ENCODE peak calls at places on chromosomes 4 and X, in four cellular contexts. L is sigmoid colon, Y is upper lobe of left lung, H is A549. D is an unnamed sample.

GRCh38 chrX:111445485-111445884 is 33.5 kb upstream of the DCX start:
- DNase-seq in L (no peak), Y (no peak), H (peak; percentile 39), D (no peak)

GRCh38 chrX:1418901-1419544 is 27.1 kb upstream of the SLC25A6 start:
- DNase-seq in L (peak; percentile 63), Y (no peak), H (no peak), D (no peak)

GRCh38 chr4:102342404-102343074 is 2.7 kb downstream of the SLC39A8 start:
- DNase-seq in L (no peak), Y (no peak), H (no peak), D (no peak)

GRCh38 chrX:41629539-41629938 is 59.2 kb upstream of the GPR34 start:
- DNase-seq in L (no peak), Y (no peak), H (no peak), D (no peak)

GRCh38 chr4:118400362-118400761 is 47.6 kb upstream of the PRSS12 start:
- DNase-seq in L (no peak), Y (no peak), H (no peak), D (no peak)

GRCh38 chrX:154024271-154024670 is 4.6 kb upstream of the IRAK1 start:
- DNase-seq in L (peak; percentile 50), Y (no peak), H (no peak), D (no peak)

GRCh38 chr4:159101983-159102622 is 776 bp upstream of the RAPGEF2 start:
- DNase-seq in L (no peak), Y (no peak), H (peak; percentile 4), D (no peak)

GRCh38 chr4:8073206-8073863 is 85.3 kb downstream of the ABLIM2 start:
- DNase-seq in L (no peak), Y (no peak), H (no peak), D (no peak)

GRCh38 chr4:38560763-38561558 is 103.0 kb upstream of the KLF3 start:
- DNase-seq in L (no peak), Y (no peak), H (no peak), D (no peak)

GRCh38 chr4:85209161-85209560 is 242.7 kb upstream of the WDFY3 start:
- DNase-seq in L (no peak), Y (no peak), H (no peak), D (no peak)

GRCh38 chr4:41880022-41880837 is 55.0 kb upstream of the TMEM33 start:
- DNase-seq in L (no peak), Y (no peak), H (no peak), D (no peak)

GRCh38 chr4:88219099-88219498 is 60.7 kb upstream of the ABCG2 start:
- DNase-seq in L (no peak), Y (no peak), H (peak; percentile 45), D (no peak)

GRCh38 chrX:5907202-5907601 is 321.5 kb downstream of the NLGN4X start:
- DNase-seq in L (no peak), Y (no peak), H (no peak), D (no peak)

GRCh38 chr4:121408-122084 is 2.8 kb upstream of the ZNF718 start:
- DNase-seq in L (no peak), Y (peak; percentile 34), H (no peak), D (no peak)

GRCh38 chrX:38864165-38864564 is 62.9 kb downstream of the MID1IP1 start:
- DNase-seq in L (no peak), Y (no peak), H (no peak), D (no peak)

GRCh38 chr4:108004646-108005045 is 15.0 kb downstream of the HADH start:
- DNase-seq in L (no peak), Y (no peak), H (no peak), D (no peak)

GRCh38 chr4:152996672-152997071 is 60.5 kb downstream of the FHDC1 start:
- DNase-seq in L (no peak), Y (no peak), H (no peak), D (no peak)

GRCh38 chrX:81201692-81202412 is at the start of the genes HMGN5 and SH3BGRL:
- DNase-seq in L (peak; percentile 93), Y (peak; percentile 85), H (peak; percentile 82), D (peak; percentile 74)

GRCh38 chr4:15479089-15479912 is 9.6 kb downstream of the CC2D2A start:
- DNase-seq in L (peak; percentile 78), Y (peak; percentile 38), H (peak; percentile 84), D (peak; percentile 57)

GRCh38 chr4:4524364-4524763 is 17.5 kb downstream of the STX18 start:
- DNase-seq in L (no peak), Y (no peak), H (no peak), D (no peak)

GRCh38 chr4:604131-604530 is 21.2 kb upstream of the PDE6B start:
- DNase-seq in L (no peak), Y (no peak), H (no peak), D (no peak)

GRCh38 chr4:73329300-73329699 is 70.7 kb upstream of the ANKRD17 start:
- DNase-seq in L (no peak), Y (no peak), H (no peak), D (no peak)

GRCh38 chr4:17521595-17521994 is 6.6 kb downstream of the CLRN2 start:
- DNase-seq in L (no peak), Y (no peak), H (no peak), D (no peak)

GRCh38 chr4:37471971-37472370 is 214.2 kb downstream of the RELL1 start:
- DNase-seq in L (no peak), Y (peak; percentile 58), H (peak; percentile 1), D (peak; percentile 53)

GRCh38 chr4:109411964-109412363 is 21.7 kb upstream of the SEC24B start:
- DNase-seq in L (no peak), Y (no peak), H (no peak), D (no peak)

GRCh38 chr4:84955168-84955567 is 11.3 kb downstream of the WDFY3 start:
- DNase-seq in L (no peak), Y (no peak), H (no peak), D (no peak)

GRCh38 chr4:169604131-169604900 is 8.1 kb downstream of the NEK1 start:
- DNase-seq in L (no peak), Y (no peak), H (peak; percentile 23), D (no peak)

GRCh38 chr4:140906984-140907962 is 151.1 kb upstream of the TBC1D9 start:
- DNase-seq in L (no peak), Y (no peak), H (no peak), D (no peak)

DNA sequence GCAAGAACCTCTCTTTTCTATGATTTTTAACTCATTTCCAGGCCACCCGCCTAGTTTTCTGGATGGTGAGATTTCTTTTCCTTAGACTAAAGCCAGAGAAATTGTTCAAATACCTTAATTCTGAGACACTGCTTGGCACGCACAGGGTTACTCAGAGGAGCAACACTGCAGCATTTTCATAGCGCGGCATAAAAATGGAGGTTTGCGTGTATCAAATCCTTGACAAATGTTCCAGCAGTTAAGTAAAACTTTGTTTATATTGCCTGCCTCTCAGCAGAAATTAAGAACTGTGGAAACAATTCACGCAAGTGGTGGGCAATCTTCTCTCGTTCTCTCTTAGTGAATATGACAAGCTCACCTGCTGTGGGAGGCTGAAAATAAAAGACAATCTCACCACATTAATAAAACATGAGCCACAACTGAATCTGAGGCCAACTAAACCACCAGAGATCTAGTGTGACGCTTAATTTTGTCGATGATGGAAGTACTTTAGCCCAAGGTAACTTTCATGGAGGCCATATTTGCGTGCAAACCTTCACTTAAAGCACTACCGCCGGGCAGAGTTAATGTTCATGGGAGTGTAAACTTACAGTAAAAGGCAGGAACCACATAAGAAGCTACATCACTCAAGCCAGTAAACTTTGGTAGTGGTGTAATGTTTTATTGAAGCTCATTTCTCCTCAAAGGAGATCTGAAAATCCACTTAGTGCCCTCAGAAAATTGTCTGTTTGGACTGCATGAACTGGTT is 894.8 kb upstream of the EPHA5 start:
- DNase-seq in L (no peak), Y (no peak), H (peak; percentile 95), D (no peak)
- H3K4me3 ChIP-seq in L (peak overlapping the region; percentile 11), Y (no peak overlapping the region), H (peak overlapping the region; percentile 33), D (no peak overlapping the region)

GRCh38 chr4:70994387-70995099 is 1.1 kb downstream of the DCK start:
- DNase-seq in L (no peak), Y (no peak), H (no peak), D (no peak)

GRCh38 chr4:70994069-70994366 is 569 bp downstream of the DCK start:
- DNase-seq in L (no peak), Y (peak; percentile 30), H (no peak), D (no peak)

GRCh38 chr4:70992354-70992753 is 1.1 kb upstream of the DCK start:
- DNase-seq in L (no peak), Y (peak; percentile 65), H (peak; percentile 28), D (no peak)

GRCh38 chr4:70991596-70991995 is 1.9 kb upstream of the DCK start:
- DNase-seq in L (no peak), Y (no peak), H (no peak), D (no peak)

DNA sequence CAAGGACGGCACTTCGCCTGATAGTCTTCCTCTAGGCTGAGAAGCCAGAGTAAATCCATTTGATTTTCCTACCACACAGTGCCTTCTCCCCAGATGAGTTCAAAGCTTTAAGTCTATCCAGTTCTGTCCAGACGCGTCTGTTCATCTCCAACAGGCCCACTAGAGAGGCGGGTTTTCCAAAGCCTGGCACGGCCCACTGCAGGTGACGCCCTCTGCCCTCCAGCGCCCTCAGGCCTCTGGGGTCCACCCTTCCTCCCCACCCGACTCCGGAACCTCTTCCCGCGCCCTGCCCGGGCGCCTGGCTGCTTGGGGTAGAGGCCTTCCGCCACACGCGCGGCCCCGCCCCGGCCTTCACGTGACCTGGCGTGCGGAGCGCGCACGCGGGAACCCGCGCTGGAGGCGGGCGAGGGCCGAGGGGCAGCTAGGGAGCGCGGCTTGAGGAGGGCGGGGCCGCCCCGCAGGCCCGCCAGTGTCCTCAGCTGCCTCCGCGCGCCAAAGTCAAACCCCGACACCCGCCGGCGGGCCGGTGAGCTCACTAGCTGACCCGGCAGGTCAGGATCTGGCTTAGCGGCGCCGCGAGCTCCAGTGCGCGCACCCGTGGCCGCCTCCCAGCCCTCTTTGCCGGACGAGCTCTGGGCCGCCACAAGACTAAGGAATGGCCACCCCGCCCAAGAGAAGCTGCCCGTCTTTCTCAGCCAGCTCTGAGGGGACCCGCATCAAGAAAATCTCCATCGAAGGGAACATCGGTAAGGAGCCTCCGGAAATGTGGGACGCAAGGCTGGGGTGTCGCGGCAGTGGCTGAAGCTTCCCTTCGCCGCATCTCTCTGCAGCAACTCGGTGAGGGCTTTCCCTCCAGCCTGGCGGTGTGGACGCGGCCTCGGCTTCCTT is at the start of gene DCK:
- DNase-seq in L (peak; percentile 93), Y (peak; percentile 92), H (peak; percentile 91), D (peak; percentile 96)
- TF ChIP-seq POLR2A in L (peak; percentile 70), Y (peak; percentile 62), H (peak; percentile 52), D (peak; percentile 87)

GRCh38 chrX:19849433-19850190 is 37.8 kb downstream of the SH3KBP1 start:
- DNase-seq in L (no peak), Y (no peak), H (no peak), D (no peak)
- H3K4me1 ChIP-seq in L (no peaks in the 10 kb centered on the region), Y (peaks cover 6% of the 10 kb centered on the region), H (peaks cover 13% of the 10 kb centered on the region), D (no peaks in the 10 kb centered on the region)

GRCh38 chrX:77910108-77910840 is at the start of gene ATP7A:
- DNase-seq in L (peak; percentile 94), Y (peak; percentile 90), H (peak; percentile 92), D (peak; percentile 91)
- H3K4me3 ChIP-seq in L (peak within 1 kb of the TSS; percentile 56), Y (peak within 1 kb of the TSS; percentile 39), H (peak within 1 kb of the TSS; percentile 58), D (peak within 1 kb of the TSS; percentile 53)

GRCh38 chrX:86047174-86047991 is at the start of gene CHM:
- DNase-seq in L (peak; percentile 77), Y (peak; percentile 66), H (peak; percentile 84), D (peak; percentile 67)
- TF ChIP-seq POLR2A in L (no peak), Y (no peak), H (peak; percentile 35), D (peak; percentile 45)

DNA sequence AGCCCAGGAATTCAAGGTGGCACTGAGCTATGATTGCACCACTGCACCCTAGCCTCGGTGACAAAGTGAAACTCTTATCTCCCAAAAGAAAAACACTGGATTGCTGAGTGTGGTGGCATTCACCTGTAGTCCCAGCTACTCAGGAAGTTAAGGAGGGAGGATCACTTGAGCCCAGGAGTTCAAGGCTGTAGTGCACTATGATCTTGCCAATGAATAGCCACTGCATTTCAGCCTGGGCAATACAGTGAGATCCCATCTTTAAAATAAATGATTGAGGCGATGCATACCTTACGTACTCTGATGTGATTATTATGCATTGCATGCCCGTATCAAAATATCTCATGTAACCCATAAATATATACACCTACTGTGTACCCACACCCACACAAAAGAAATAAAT is 31.2 kb upstream of the LARP1B start:
- DNase-seq in L (no peak), Y (no peak), H (no peak), D (no peak)
- H3K4me1 ChIP-seq in L (no peaks in the 10 kb centered on the region), Y (no peaks in the 10 kb centered on the region), H (no peaks in the 10 kb centered on the region), D (peaks cover 9% of the 10 kb centered on the region)

D was measured in right lobe of liver.